ENCODE peak calls at places on chromosomes 12 and 14, in nine cellular contexts. R, Z, A, X, H, B, D, T and U are unnamed samples.

GRCh38 chr14:30227436-30227835 is 299.8 kb upstream of the PRKD1 start:
- DNase-seq in R (no peak), Z (no peak), A (no peak), X (no peak), H (peak; percentile 84), B (peak; percentile 22), D (no peak), T (peak; percentile 84), U (peak; percentile 62)

GRCh38 chr14:77804592-77804991 is 4.7 kb downstream of the ADCK1 start:
- DNase-seq in R (no peak), Z (no peak), A (peak; percentile 71), X (peak; percentile 57), H (peak; percentile 33), B (no peak), D (no peak), T (peak; percentile 12), U (peak; percentile 27)

GRCh38 chr14:81625343-81625742 is 91.7 kb upstream of the SEL1L start:
- DNase-seq in R (no peak), Z (no peak), A (peak; percentile 57), X (peak; percentile 2), H (no peak), B (no peak), D (no peak), T (peak; percentile 4), U (peak; percentile 20)

GRCh38 chr14:103657466-103657865 is 28.5 kb downstream of the KLC1 start:
- DNase-seq in R (no peak), Z (no peak), A (no peak), X (no peak), H (peak; percentile 87), B (no peak), D (peak; percentile 75), T (peak; percentile 65), U (peak; percentile 93)

GRCh38 chr14:26577711-26578110 is 20.1 kb downstream of the NOVA1 start:
- DNase-seq in R (no peak), Z (no peak), A (no peak), X (no peak), H (peak; percentile 6), B (no peak), D (no peak), T (no peak), U (peak; percentile 53)

GRCh38 chr12:125657681-125658080 is 592.4 kb downstream of the AACS start:
- DNase-seq in R (no peak), Z (no peak), A (no peak), X (no peak), H (no peak), B (no peak), D (no peak), T (no peak), U (no peak)

GRCh38 chr14:24172261-24172860 is 481 bp downstream of the REC8 start:
- DNase-seq in R (no peak), Z (no peak), A (peak; percentile 45), X (no peak), H (no peak), B (no peak), D (no peak), T (no peak), U (no peak)

GRCh38 chr14:103735022-103735421 is 19.4 kb downstream of the ZFYVE21 start:
- DNase-seq in R (no peak), Z (no peak), A (no peak), X (no peak), H (no peak), B (no peak), D (no peak), T (no peak), U (no peak)

GRCh38 chr14:20657216-20658211 is 16.0 kb upstream of the OR6S1 start:
- DNase-seq in R (no peak), Z (no peak), A (peak; percentile 59), X (peak; percentile 48), H (no peak), B (no peak), D (peak; percentile 49), T (no peak), U (peak; percentile 53)

GRCh38 chr14:85533821-85534271 is 3.9 kb downstream of the FLRT2 start:
- DNase-seq in R (peak; percentile 52), Z (no peak), A (no peak), X (no peak), H (no peak), B (peak; percentile 29), D (no peak), T (no peak), U (peak; percentile 37)

GRCh38 chr12:52715416-52715815 is 12.1 kb upstream of the KRT77 start:
- DNase-seq in R (no peak), Z (no peak), A (peak; percentile 42), X (no peak), H (no peak), B (no peak), D (no peak), T (no peak), U (no peak)

GRCh38 chr12:57619434-57620244 is 8.4 kb downstream of the ARHGEF25 start:
- DNase-seq in R (no peak), Z (no peak), A (peak; percentile 69), X (no peak), H (no peak), B (no peak), D (no peak), T (no peak), U (no peak)

GRCh38 chr12:113403435-113404415 is at the start of gene SDS:
- DNase-seq in R (no peak), Z (peak; percentile 29), A (no peak), X (no peak), H (peak; percentile 79), B (peak; percentile 34), D (no peak), T (peak; percentile 93), U (peak; percentile 39)

GRCh38 chr14:89534896-89535615 is 118.0 kb upstream of the FOXN3 start:
- DNase-seq in R (no peak), Z (no peak), A (no peak), X (no peak), H (peak; percentile 57), B (no peak), D (peak; percentile 31), T (peak; percentile 64), U (peak; percentile 34)

DNA sequence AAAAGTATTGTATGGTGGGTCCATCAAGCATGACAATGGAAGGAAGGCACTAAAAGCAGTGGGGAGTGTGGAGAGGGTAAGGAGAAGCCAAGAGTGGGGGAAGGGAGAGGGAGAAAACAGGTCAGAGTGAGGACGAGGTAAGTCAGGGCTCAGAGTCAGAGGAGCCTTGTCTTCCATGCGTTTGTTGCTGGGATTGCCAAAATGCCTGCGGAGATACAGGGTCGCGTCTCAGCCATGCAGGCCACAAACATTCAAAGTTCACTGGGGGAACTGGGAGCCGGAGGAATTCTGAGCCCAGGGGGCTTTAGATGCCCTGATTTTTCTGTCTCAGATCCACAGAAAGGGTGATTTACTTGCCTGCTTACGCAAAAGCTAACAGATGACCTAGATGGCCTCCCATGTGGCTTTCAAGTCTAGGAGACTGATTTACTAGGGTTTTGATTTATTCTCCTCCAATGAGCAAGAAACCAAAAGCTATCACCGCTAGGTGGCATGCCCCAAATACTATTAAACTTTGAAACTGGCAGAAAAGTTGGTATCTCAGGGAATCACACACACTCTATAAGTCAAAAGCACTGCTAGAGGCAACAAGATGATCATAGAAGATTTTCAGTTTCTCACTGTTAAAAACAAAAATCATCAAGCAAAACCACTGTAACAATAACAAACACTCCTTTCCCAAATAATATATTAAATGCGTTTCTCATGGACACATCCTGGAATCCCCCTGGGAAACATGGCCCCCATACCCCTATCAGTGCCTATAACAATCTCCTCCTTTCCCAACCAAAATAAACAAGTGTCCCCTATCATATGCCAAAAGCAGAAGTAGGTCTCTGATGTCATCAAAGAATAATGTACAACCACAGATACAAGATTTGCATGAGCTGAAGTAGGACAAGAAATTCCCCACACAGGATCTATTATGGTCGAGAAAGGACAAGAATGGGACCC is 26.6 kb upstream of the MDM1 start:
- DNase-seq in R (no peak), Z (peak; percentile 67), A (peak; percentile 78), X (peak; percentile 85), H (peak; percentile 91), B (peak; percentile 49), D (peak; percentile 81), T (peak; percentile 88), U (peak; percentile 85)
- TF ChIP-seq CTCF in R (peak; percentile 64), Z (no peak), A (peak; percentile 77), X (peak; percentile 51), H (peak; percentile 75), B (peak; percentile 71), D (peak; percentile 70), T (peak; percentile 67), U (peak; percentile 80)

GRCh38 chr12:24482882-24483604 is 465.9 kb downstream of the BCAT1 start:
- DNase-seq in R (no peak), Z (no peak), A (no peak), X (no peak), H (no peak), B (no peak), D (no peak), T (no peak), U (peak; percentile 36)
- H3K4me3 ChIP-seq in R (no peak overlapping the region), Z (no peak overlapping the region), A (no peak overlapping the region), X (no peak overlapping the region), H (no peak overlapping the region), B (no peak overlapping the region), D (no peak overlapping the region), T (no peak overlapping the region), U (no peak overlapping the region)

GRCh38 chr12:54359762-54360351 is 4.4 kb downstream of the GPR84 start:
- DNase-seq in R (no peak), Z (no peak), A (no peak), X (no peak), H (no peak), B (no peak), D (no peak), T (no peak), U (no peak)
- TF ChIP-seq CTCF in R (no peak), Z (no peak), A (no peak), X (no peak), H (no peak), B (no peak), D (no peak), T (no peak), U (no peak)

DNA sequence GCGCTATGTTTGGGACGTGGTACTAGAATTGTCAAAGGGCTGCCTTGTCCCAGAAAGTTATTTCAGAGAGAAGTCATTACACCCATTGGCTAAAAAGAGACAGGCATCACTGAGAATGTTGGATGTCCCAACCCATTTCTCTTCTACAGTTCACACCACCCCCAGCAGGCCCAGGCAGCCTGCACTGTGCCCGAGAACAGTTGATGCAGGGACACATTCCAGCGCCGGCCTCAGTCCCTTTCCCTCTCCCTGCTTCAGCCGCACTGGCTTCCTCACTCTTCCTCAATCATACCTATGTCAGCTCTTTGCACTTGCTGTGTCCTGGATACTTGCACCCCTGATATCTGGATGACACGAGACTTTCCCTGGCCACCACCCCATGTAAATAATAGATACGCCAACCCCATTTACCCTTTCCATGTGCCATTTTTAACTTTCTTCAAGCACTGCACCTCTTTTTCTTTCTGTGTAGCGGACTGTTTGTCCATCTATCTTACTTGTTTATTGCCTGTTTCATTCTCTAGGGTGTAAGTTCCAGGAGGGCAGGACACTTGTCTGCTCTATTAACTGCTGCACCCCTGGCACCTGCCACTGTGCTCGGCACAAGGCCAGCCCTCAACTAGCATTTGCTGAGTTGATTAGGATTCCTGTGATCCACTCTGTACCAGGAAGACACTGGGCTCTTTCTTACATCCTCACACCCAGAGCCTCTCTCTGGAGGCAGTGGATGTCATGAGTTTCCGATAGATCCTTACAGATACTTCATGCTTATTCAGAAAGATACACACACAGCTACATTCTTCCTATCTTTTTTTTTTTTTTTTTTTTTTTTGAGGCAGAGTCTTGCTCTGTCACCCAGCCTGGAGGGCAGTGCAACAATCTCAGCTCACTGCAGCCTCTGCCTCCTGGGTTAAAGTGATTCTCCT is 76.6 kb upstream of the CEP83 start:
- DNase-seq in R (no peak), Z (no peak), A (no peak), X (no peak), H (no peak), B (no peak), D (no peak), T (no peak), U (no peak)
- H3K4me3 ChIP-seq in R (no peak overlapping the region), Z (no peak overlapping the region), A (no peak overlapping the region), X (no peak overlapping the region), H (no peak overlapping the region), B (no peak overlapping the region), D (no peak overlapping the region), T (no peak overlapping the region), U (no peak overlapping the region)